ENCODE peak calls at places on chromosome 9, in four cellular contexts. G, C, Q and O are unnamed samples.

GRCh38 chr9:89312154-89312616 is 1.2 kb downstream of the CKS2 start:
- DNase-seq in G (no peak), C (no peak), Q (no peak), O (peak; percentile 57)

GRCh38 chr9:113654605-113655193 is 191.2 kb downstream of the RGS3 start:
- DNase-seq in G (no peak), C (peak; percentile 44), Q (no peak), O (no peak)

GRCh38 chr9:73780916-73781315 is 629.3 kb downstream of the ANXA1 start:
- DNase-seq in G (no peak), C (no peak), Q (no peak), O (peak; percentile 20)

GRCh38 chr9:116096853-116097252 is 56.7 kb upstream of the PAPPA start:
- DNase-seq in G (no peak), C (no peak), Q (no peak), O (no peak)

GRCh38 chr9:69121155-69122085 is 52.7 kb upstream of the TJP2 start:
- DNase-seq in G (peak; percentile 85), C (peak; percentile 83), Q (peak; percentile 72), O (peak; percentile 41)

GRCh38 chr9:120980951-120981350 is 54.4 kb upstream of the TRAF1 start:
- DNase-seq in G (no peak), C (no peak), Q (no peak), O (no peak)

GRCh38 chr9:99307846-99308245 is 85.8 kb downstream of the SEC61B start:
- DNase-seq in G (no peak), C (no peak), Q (no peak), O (no peak)

GRCh38 chr9:135490166-135490870 is 10.2 kb upstream of the MRPS2 start:
- DNase-seq in G (peak; percentile 37), C (peak; percentile 28), Q (no peak), O (no peak)

GRCh38 chr9:115264333-115264732 is 146.4 kb upstream of the TNC start:
- DNase-seq in G (no peak), C (no peak), Q (no peak), O (no peak)

GRCh38 chr9:8764041-8764440 is 964.5 kb upstream of the DMAC1 start:
- DNase-seq in G (no peak), C (no peak), Q (no peak), O (no peak)

GRCh38 chr9:137088121-137088520 is 1.3 kb downstream of the MAN1B1 start:
- DNase-seq in G (no peak), C (no peak), Q (no peak), O (no peak)

GRCh38 chr9:111483419-111483861 is 743 bp downstream of the ECPAS start:
- DNase-seq in G (no peak), C (no peak), Q (no peak), O (peak; percentile 69)

GRCh38 chr9:91483835-91484234 is 60.2 kb upstream of the NFIL3 start:
- DNase-seq in G (no peak), C (no peak), Q (no peak), O (no peak)

DNA sequence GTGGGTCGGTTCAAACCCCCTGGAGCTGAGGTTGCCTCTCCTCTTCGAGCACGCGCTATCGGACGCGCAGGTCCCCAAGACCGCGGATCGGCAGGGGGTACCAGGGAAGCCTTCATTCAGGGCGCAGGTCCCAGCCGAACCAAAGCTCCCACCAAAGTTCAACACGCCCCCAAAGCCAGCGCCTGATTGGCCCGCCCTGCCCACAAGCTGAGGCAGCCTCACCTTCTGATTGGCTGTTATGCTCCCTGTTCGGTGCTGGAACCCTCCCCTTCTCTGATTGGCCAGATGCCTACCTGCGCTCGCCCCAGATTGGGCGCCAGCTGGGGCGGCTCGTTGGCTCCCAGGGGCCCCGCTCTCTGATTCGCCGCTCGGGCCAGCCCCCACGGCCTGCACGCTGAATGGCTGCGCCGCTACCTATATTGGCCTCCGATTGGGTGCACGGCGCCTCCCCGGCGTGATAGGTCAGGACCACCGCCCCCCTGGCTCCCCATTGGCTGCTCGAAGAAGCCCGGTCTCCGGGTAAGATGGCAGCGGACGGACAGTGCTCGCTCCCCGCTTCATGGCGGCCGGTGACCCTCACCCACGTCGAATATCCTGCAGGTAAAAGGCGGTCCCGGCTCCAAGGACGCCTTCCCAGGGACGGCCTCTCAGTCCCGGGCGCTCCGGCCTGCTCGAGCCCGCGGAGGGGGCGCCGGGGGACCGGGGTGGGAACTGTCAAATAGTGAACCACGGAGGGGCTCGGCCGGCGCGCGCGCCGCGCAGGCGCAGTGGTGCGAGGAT is at the start of gene DOLPP1:
- DNase-seq in G (peak; percentile 97), C (peak; percentile 99), Q (peak; percentile 99), O (peak; percentile 99)
- TF ChIP-seq POLR2A in G (no peak), C (peak; percentile 84), Q (peak; percentile 23), O (peak; percentile 87)

GRCh38 chr9:14719231-14719923 is 3.2 kb downstream of the CER1 start:
- DNase-seq in G (no peak), C (no peak), Q (no peak), O (no peak)
- H3K4me3 ChIP-seq in G (no peak overlapping the region), C (no peak overlapping the region), Q (no peak overlapping the region), O (no peak overlapping the region)

GRCh38 chr9:127698985-127699670 is 7.7 kb upstream of the CFAP157 start:
- DNase-seq in G (peak; percentile 96), C (peak; percentile 90), Q (peak; percentile 94), O (no peak)
- TF ChIP-seq CTCF in G (peak; percentile 62), C (peak; percentile 21), Q (peak; percentile 25), O (no peak)

GRCh38 chr9:132311978-132312377 is 42.8 kb downstream of the SETX start:
- DNase-seq in G (no peak), C (no peak), Q (no peak), O (peak; percentile 7)
- TF ChIP-seq POLR2A in G (no peak), C (no peak), Q (no peak), O (no peak)

DNA sequence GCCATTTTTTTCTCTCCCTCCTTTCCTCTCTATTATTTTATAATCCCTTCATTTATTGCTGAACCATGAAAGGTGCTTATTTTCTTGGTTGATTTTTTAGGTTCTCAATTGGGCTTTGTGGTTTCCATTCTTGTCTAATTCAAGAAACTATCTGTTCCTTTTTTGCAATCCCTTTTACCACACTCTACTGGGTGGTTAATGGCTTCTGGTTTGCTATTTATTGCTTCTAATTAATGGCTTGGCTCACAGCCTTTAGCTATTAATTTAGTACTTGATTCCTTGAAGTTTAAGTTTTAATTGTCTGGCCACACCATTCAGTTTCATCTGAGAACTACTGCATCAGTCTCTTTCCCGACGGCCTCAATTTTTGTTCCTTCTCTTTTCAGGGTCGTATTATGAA is 5.6 kb downstream of the FRRS1L start:
- DNase-seq in G (no peak), C (no peak), Q (no peak), O (no peak)
- H3K4me3 ChIP-seq in G (no peak overlapping the region), C (no peak overlapping the region), Q (no peak overlapping the region), O (no peak overlapping the region)

GRCh38 chr9:109652971-109653370 is 127.0 kb upstream of the PALM2AKAP2 start:
- DNase-seq in G (no peak), C (no peak), Q (no peak), O (peak; percentile 16)
- TF ChIP-seq CTCF in G (no peak), C (no peak), Q (peak; percentile 51), O (peak; percentile 19)

DNA sequence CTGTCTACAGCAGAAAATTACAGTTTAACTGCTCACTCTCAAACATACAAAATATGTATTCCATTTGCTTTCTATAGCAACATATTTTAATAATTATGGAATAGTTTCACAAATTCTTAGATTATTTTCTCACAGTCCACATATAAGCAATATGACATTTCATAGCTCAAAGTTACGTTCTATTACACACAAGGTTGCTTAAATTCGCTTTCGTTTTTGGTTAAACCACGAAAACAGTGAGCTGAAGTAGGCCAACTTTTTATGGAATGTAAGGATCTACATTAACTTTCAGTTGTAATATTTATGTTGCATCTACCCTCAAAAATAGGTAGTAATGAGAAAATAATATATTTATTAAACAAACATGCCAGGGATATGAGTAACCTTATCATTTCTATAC is 966.0 kb upstream of the ACO1 start:
- DNase-seq in G (no peak), C (no peak), Q (no peak), O (no peak)
- TF ChIP-seq POLR2A in G (no peak), C (no peak), Q (no peak), O (no peak)

GRCh38 chr9:1939466-1939865 is 75.7 kb upstream of the SMARCA2 start:
- DNase-seq in G (no peak), C (no peak), Q (no peak), O (no peak)

GRCh38 chr9:1938135-1938534 is 77.0 kb upstream of the SMARCA2 start:
- DNase-seq in G (no peak), C (no peak), Q (no peak), O (no peak)

GRCh38 chr9:1939926-1940368 is 75.2 kb upstream of the SMARCA2 start:
- DNase-seq in G (no peak), C (no peak), Q (no peak), O (peak; percentile 51)

GRCh38 chr9:1941989-1942388 is 73.2 kb upstream of the SMARCA2 start:
- DNase-seq in G (no peak), C (no peak), Q (no peak), O (no peak)

DNA sequence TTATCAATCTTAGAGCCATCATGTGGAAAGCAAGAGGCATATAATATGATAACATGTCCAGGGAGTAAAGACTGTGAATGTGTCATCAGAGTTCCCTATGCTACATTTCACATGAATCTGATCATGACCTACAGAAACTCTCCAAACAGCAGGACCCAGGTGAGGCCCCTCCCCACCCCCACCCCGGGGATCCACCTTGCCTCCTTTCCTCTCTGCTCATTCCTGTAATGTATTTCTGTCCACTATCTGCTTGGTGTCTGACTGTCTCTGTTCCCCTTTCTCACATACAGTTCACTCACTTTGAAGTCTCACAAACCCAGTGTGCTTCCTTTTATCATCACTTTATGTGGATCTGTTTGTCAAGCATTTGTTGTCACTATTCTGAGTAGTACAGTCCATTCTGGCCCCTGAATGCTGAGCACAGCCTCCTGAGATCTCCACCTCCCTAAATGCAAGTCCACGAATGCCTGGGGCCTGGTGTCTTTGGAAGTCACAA is 76.4 kb upstream of the SMARCA2 start:
- DNase-seq in G (no peak), C (no peak), Q (no peak), O (no peak)
- H3K4me3 ChIP-seq in G (no peak overlapping the region), C (no peak overlapping the region), Q (no peak overlapping the region), O (no peak overlapping the region)

DNA sequence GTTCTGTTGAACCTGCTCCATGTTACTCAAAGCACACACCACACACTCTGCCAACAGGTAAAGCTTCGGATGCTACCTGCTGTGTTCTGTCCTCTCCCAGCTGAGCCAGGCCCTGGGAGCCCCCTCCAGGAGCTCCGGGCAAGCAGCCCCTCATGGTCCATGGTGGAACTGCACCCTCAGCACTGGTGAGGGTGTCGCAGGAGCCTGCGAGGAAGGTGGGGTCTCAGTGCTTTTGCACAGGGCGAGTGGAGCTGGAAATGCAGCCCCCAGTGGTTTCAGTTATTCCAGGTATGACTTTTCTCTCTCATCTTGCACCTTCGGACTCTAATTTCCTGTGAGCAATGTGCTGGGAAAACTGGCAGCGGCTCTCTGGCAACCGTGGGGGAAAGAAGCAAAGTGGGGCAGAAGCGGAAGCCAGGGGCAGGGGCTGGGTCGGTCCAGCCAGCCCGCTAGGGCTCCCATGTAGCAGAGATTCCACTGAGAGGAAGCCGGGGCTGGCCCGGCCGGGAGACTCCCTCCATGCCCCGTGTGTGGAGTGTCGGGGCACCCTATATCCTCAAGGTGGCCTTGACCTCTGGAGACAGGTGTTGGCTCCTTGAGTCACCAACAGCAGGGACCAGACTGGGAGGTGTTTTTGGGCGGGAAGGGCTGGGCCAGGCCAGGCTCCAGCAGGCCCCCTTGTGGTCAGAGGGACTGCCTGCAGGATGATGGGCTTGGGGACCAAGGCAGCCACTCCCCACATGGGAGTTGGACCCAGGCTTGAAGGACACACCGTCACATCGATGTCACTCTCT is 75.6 kb upstream of the PRSS3 start:
- DNase-seq in G (peak; percentile 82), C (peak; percentile 52), Q (no peak), O (peak; percentile 68)
- TF ChIP-seq CTCF in G (peak; percentile 31), C (peak; percentile 41), Q (peak; percentile 40), O (peak; percentile 89)